ENCODE peak calls at places on chromosomes 7 and 10, in seven cellular contexts. One of them, this sample, is unnamed.

GRCh38 chr7:28230273-28230672 is 49.7 kb upstream of the JAZF1 start:
- DNase-seq in NCI-H345: no peak
- DNase-seq in amygdala: no peak
- DNase-seq in GM19239: no peak
- DNase-seq in neural progenitor cell: no peak
- DNase-seq in foreskin fibroblast: no peak
- DNase-seq in substantia nigra: no peak
- DNase-seq in this sample: no peak

GRCh38 chr7:78073470-78074382 is 275.2 kb downstream of the PHTF2 start:
- DNase-seq in NCI-H345: peak; percentile 64
- DNase-seq in amygdala: no peak
- DNase-seq in GM19239: no peak
- DNase-seq in neural progenitor cell: peak; percentile 35
- DNase-seq in foreskin fibroblast: no peak
- DNase-seq in substantia nigra: no peak
- DNase-seq in this sample: no peak

GRCh38 chr7:26321440-26321839 is 29.8 kb downstream of the SNX10 start:
- DNase-seq in NCI-H345: no peak
- DNase-seq in amygdala: no peak
- DNase-seq in GM19239: no peak
- DNase-seq in neural progenitor cell: no peak
- DNase-seq in foreskin fibroblast: no peak
- DNase-seq in substantia nigra: no peak
- DNase-seq in this sample: no peak

GRCh38 chr7:105941596-105941995 is 21.5 kb upstream of the CDHR3 start:
- DNase-seq in NCI-H345: no peak
- DNase-seq in amygdala: no peak
- DNase-seq in GM19239: no peak
- DNase-seq in neural progenitor cell: no peak
- DNase-seq in foreskin fibroblast: no peak
- DNase-seq in substantia nigra: no peak
- DNase-seq in this sample: no peak

GRCh38 chr10:119478111-119479047 is 64.1 kb downstream of the RGS10 start:
- DNase-seq in NCI-H345: no peak
- DNase-seq in amygdala: no peak
- DNase-seq in GM19239: peak; percentile 26
- DNase-seq in neural progenitor cell: no peak
- DNase-seq in foreskin fibroblast: no peak
- DNase-seq in substantia nigra: no peak
- DNase-seq in this sample: no peak

GRCh38 chr10:97898429-97898828 is 48.8 kb downstream of the GOLGA7B start:
- DNase-seq in NCI-H345: peak; percentile 31
- DNase-seq in amygdala: no peak
- DNase-seq in GM19239: no peak
- DNase-seq in neural progenitor cell: no peak
- DNase-seq in foreskin fibroblast: no peak
- DNase-seq in substantia nigra: no peak
- DNase-seq in this sample: no peak

GRCh38 chr10:44233561-44234470 is 151.1 kb downstream of the CXCL12 start:
- DNase-seq in NCI-H345: no peak
- DNase-seq in amygdala: no peak
- DNase-seq in GM19239: no peak
- DNase-seq in neural progenitor cell: peak; percentile 96
- DNase-seq in foreskin fibroblast: no peak
- DNase-seq in substantia nigra: no peak
- DNase-seq in this sample: no peak

GRCh38 chr7:147406521-147407115 is 1183.9 kb upstream of the C7orf33 start:
- DNase-seq in NCI-H345: no peak
- DNase-seq in amygdala: no peak
- DNase-seq in GM19239: no peak
- DNase-seq in neural progenitor cell: no peak
- DNase-seq in foreskin fibroblast: peak; percentile 9
- DNase-seq in substantia nigra: no peak
- DNase-seq in this sample: no peak

GRCh38 chr10:99975942-99976809 is 33.6 kb downstream of the DNMBP start:
- DNase-seq in NCI-H345: no peak
- DNase-seq in amygdala: no peak
- DNase-seq in GM19239: no peak
- DNase-seq in neural progenitor cell: no peak
- DNase-seq in foreskin fibroblast: peak; percentile 83
- DNase-seq in substantia nigra: no peak
- DNase-seq in this sample: peak; percentile 54

GRCh38 chr10:124043310-124044142 is 49.9 kb downstream of the CHST15 start:
- DNase-seq in NCI-H345: no peak
- DNase-seq in amygdala: no peak
- DNase-seq in GM19239: peak; percentile 34
- DNase-seq in neural progenitor cell: no peak
- DNase-seq in foreskin fibroblast: peak; percentile 19
- DNase-seq in substantia nigra: no peak
- DNase-seq in this sample: no peak

GRCh38 chr7:120987683-120988590 is 574 bp upstream of the CPED1 start:
- DNase-seq in NCI-H345: peak; percentile 88
- DNase-seq in amygdala: peak; percentile 63
- DNase-seq in GM19239: peak; percentile 58
- DNase-seq in neural progenitor cell: peak; percentile 92
- DNase-seq in foreskin fibroblast: peak; percentile 99
- DNase-seq in substantia nigra: peak; percentile 44
- DNase-seq in this sample: peak; percentile 90